ENCODE peak calls at places on chromosome 6, in ten cellular contexts. Q is HuH-7; F is activated T-cell treated with anti-CD3 and anti-CD28 coated beads for 1 hour; K is activated B cell treated with CpG ODN at 0.5 μM for 24 hours; C is T-helper 1 cell; G is activated CD8-positive, alpha-beta memory T cell treated with anti-CD3 and anti-CD28 coated beads for 1 hour; H is kidney epithelial cell; J is lower lobe of right lung; N is C1 segment of cervical spinal cord; E is NCI-H1436 treated with DMSO at 0.1 percent for 48 hours. Y is an unnamed sample.

GRCh38 chr6:33616913-33617312 is 4.2 kb upstream of the ITPR3 start:
- DNase-seq in Q (no peak), F (no peak), K (no peak), C (no peak), G (no peak), H (no peak), J (no peak), N (no peak), E (no peak), Y (no peak)

GRCh38 chr6:35601331-35602132 is 87.2 kb downstream of the FKBP5 start:
- DNase-seq in Q (no peak), F (peak; percentile 33), K (no peak), C (peak; percentile 19), G (peak; percentile 24), H (peak; percentile 61), J (no peak), N (no peak), E (no peak), Y (peak; percentile 47)

GRCh38 chr6:88360203-88360797 is 194.2 kb upstream of the CNR1 start:
- DNase-seq in Q (no peak), F (no peak), K (no peak), C (no peak), G (no peak), H (no peak), J (no peak), N (no peak), E (no peak), Y (no peak)

GRCh38 chr6:144659202-144659731 is 374.1 kb downstream of the UTRN start:
- DNase-seq in Q (peak; percentile 38), F (no peak), K (no peak), C (no peak), G (no peak), H (peak; percentile 32), J (no peak), N (no peak), E (no peak), Y (peak; percentile 51)

GRCh38 chr6:72855471-72855870 is 233.6 kb downstream of the KCNQ5 start:
- DNase-seq in Q (no peak), F (no peak), K (no peak), C (no peak), G (no peak), H (no peak), J (no peak), N (no peak), E (no peak), Y (no peak)

GRCh38 chr6:113763883-113764282 is 93.3 kb upstream of the MARCKS start:
- DNase-seq in Q (no peak), F (no peak), K (no peak), C (no peak), G (no peak), H (peak; percentile 60), J (no peak), N (no peak), E (no peak), Y (peak; percentile 28)

GRCh38 chr6:107114213-107114871 is 973 bp downstream of the BEND3 start:
- DNase-seq in Q (peak; percentile 85), F (peak; percentile 59), K (peak; percentile 79), C (peak; percentile 45), G (peak; percentile 63), H (peak; percentile 45), J (peak; percentile 92), N (peak; percentile 26), E (no peak), Y (peak; percentile 95)

GRCh38 chr6:96926425-96926824 is 1.9 kb downstream of the KLHL32 start:
- DNase-seq in Q (no peak), F (no peak), K (no peak), C (no peak), G (no peak), H (no peak), J (no peak), N (no peak), E (no peak), Y (no peak)

GRCh38 chr6:169619650-169620049 is 82.2 kb downstream of the WDR27 start:
- DNase-seq in Q (no peak), F (no peak), K (no peak), C (no peak), G (no peak), H (no peak), J (no peak), N (no peak), E (no peak), Y (no peak)

GRCh38 chr6:11194399-11195274 is 37.8 kb downstream of the NEDD9 start:
- DNase-seq in Q (no peak), F (no peak), K (no peak), C (no peak), G (no peak), H (no peak), J (no peak), N (no peak), E (no peak), Y (peak; percentile 54)

GRCh38 chr6:26441977-26442376 is 1.7 kb downstream of the BTN3A3 start:
- DNase-seq in Q (no peak), F (no peak), K (no peak), C (no peak), G (no peak), H (no peak), J (no peak), N (no peak), E (no peak), Y (no peak)

GRCh38 chr6:1697688-1698351 is 88.1 kb downstream of the FOXC1 start:
- DNase-seq in Q (no peak), F (no peak), K (no peak), C (no peak), G (no peak), H (no peak), J (no peak), N (no peak), E (no peak), Y (no peak)

GRCh38 chr6:137820952-137821351 is 46.1 kb upstream of the TNFAIP3 start:
- DNase-seq in Q (no peak), F (no peak), K (no peak), C (no peak), G (no peak), H (no peak), J (no peak), N (no peak), E (no peak), Y (no peak)

Y was measured in hepatocyte.